ENCODE peak calls at places on chromosomes 4 and X, in seven cellular contexts. A, K, W, L, V, Y and Q are unnamed samples.

GRCh38 chrX:107629533-107629909 is 1.2 kb downstream of the PRPS1 start:
- DNase-seq in A (peak), K (no peak), W (peak), L (no peak), V (peak), Y (no peak), Q (peak)

GRCh38 chr4:151169223-151169622 is 69.8 kb downstream of the RPS3A start:
- DNase-seq in A (no peak), K (peak), W (peak), L (no peak), V (no peak), Y (peak), Q (peak)

GRCh38 chr4:115260195-115260594 is 146.8 kb upstream of the NDST4 start:
- DNase-seq in A (no peak), K (no peak), W (no peak), L (no peak), V (no peak), Y (no peak), Q (no peak)

GRCh38 chrX:93538575-93538974 is 134.8 kb downstream of the NAP1L3 start:
- DNase-seq in A (no peak), K (no peak), W (no peak), L (no peak), V (no peak), Y (no peak), Q (peak)

GRCh38 chr4:40621592-40622512 is 7.8 kb downstream of the RBM47 start:
- DNase-seq in A (peak), K (peak), W (peak), L (peak), V (peak), Y (peak), Q (peak)

GRCh38 chr4:151960449-151961246 is 199.8 kb upstream of the GATB start:
- DNase-seq in A (no peak), K (no peak), W (no peak), L (no peak), V (no peak), Y (no peak), Q (no peak)

GRCh38 chr4:68272860-68273259 is 27.4 kb upstream of the TMPRSS11B start:
- DNase-seq in A (no peak), K (no peak), W (no peak), L (no peak), V (no peak), Y (no peak), Q (no peak)

GRCh38 chrX:24189490-24189889 is 40.0 kb downstream of the ZFX start:
- DNase-seq in A (no peak), K (no peak), W (no peak), L (no peak), V (no peak), Y (no peak), Q (no peak)

GRCh38 chrX:47854474-47854873 is 17.8 kb downstream of the ZNF81 start:
- DNase-seq in A (peak), K (no peak), W (peak), L (peak), V (peak), Y (peak), Q (peak)

GRCh38 chrX:54920610-54921426 is at the start of gene TRO:
- DNase-seq in A (peak), K (no peak), W (peak), L (no peak), V (no peak), Y (no peak), Q (no peak)

GRCh38 chr4:141669501-141669900 is 33.1 kb downstream of the IL15 start:
- DNase-seq in A (no peak), K (no peak), W (no peak), L (no peak), V (no peak), Y (no peak), Q (no peak)

GRCh38 chr4:73860884-73861283 is 7.8 kb downstream of the PF4V1 start:
- DNase-seq in A (no peak), K (no peak), W (no peak), L (no peak), V (no peak), Y (no peak), Q (no peak)

GRCh38 chr4:151933122-151933827 is 172.5 kb upstream of the GATB start:
- DNase-seq in A (peak), K (no peak), W (no peak), L (no peak), V (no peak), Y (no peak), Q (no peak)

GRCh38 chr4:42401171-42401570 is 3.9 kb downstream of the SHISA3 start:
- DNase-seq in A (peak), K (no peak), W (no peak), L (no peak), V (no peak), Y (no peak), Q (no peak)

GRCh38 chr4:42398448-42399355 is 1.4 kb downstream of the SHISA3 start:
- DNase-seq in A (peak), K (no peak), W (no peak), L (no peak), V (no peak), Y (no peak), Q (no peak)

GRCh38 chr4:42399393-42399792 is 2.1 kb downstream of the SHISA3 start:
- DNase-seq in A (peak), K (no peak), W (no peak), L (no peak), V (no peak), Y (no peak), Q (no peak)

GRCh38 chr4:42404001-42404400 is 6.7 kb downstream of the SHISA3 start:
- DNase-seq in A (peak), K (no peak), W (no peak), L (no peak), V (no peak), Y (no peak), Q (no peak)
- TF ChIP-seq CTCF in A (peak), K (no peak), W (no peak), L (no peak), V (no peak), Y (no peak), Q (no peak)

GRCh38 chrX:118520858-118521206 is 25.2 kb downstream of the DOCK11 start:
- DNase-seq in A (no peak), K (no peak), W (no peak), L (no peak), V (no peak), Y (no peak), Q (no peak)
- H3K4me3 ChIP-seq in A (no peak), K (no peak), W (no peak), L (no peak), V (no peak), Y (no peak), Q (no peak)

GRCh38 chr4:100372432-100372831 is 145.4 kb downstream of the EMCN start:
- DNase-seq in A (peak), K (no peak), W (no peak), L (no peak), V (no peak), Y (no peak), Q (peak)
- TF ChIP-seq CTCF in A (peak), K (peak), W (peak), L (no peak), V (peak), Y (no peak), Q (peak)

GRCh38 chr4:101135371-101136010 is 211.8 kb downstream of the PPP3CA start:
- DNase-seq in A (no peak), K (no peak), W (no peak), L (no peak), V (no peak), Y (no peak), Q (no peak)
- H3K4me3 ChIP-seq in A (no peak), K (no peak), W (no peak), L (peak), V (no peak), Y (no peak), Q (no peak)

DNA sequence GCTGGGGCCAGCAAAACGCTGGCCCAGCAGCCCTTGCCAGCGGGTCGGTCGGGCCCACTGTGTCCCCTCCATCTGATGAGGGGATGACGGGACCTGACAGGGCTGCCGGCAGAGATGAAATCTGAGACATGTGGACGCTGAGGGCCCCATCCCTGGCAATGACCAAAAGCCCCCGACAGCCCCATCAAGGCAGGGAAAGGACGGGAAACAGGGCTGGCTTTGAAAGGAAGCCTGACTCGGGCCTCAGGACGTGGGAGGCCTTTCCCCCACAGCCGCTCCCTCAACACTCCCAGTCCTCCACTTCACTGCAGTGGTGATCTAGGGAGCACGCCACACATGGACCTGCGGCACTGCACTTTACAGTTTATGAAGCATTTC is 202.4 kb downstream of the AFAP1 start:
- DNase-seq in A (no peak), K (no peak), W (no peak), L (no peak), V (no peak), Y (no peak), Q (no peak)
- TF ChIP-seq CTCF in A (no peak), K (no peak), W (no peak), L (no peak), V (no peak), Y (no peak), Q (no peak)

GRCh38 chrX:53281321-53281822 is at the start of gene IQSEC2:
- DNase-seq in A (peak), K (no peak), W (peak), L (peak), V (peak), Y (peak), Q (peak)
- H3K4me3 ChIP-seq in A (peak), K (peak), W (peak), L (no peak), V (peak), Y (peak), Q (peak)

GRCh38 chrX:84188320-84188834 is 378 bp upstream of the RPS6KA6 start:
- DNase-seq in A (no peak), K (peak), W (peak), L (peak), V (peak), Y (peak), Q (peak)
- TF ChIP-seq CTCF in A (no peak), K (no peak), W (peak), L (no peak), V (no peak), Y (no peak), Q (no peak)

GRCh38 chr4:72568959-72569718 is at the start of gene ADAMTS3:
- DNase-seq in A (peak), K (peak), W (peak), L (peak), V (peak), Y (peak), Q (peak)
- H3K4me3 ChIP-seq in A (peak), K (peak), W (peak), L (peak), V (peak), Y (peak), Q (peak)

GRCh38 chrX:150648296-150648940 is 44.8 kb upstream of the MTMR1 start:
- DNase-seq in A (no peak), K (no peak), W (no peak), L (no peak), V (no peak), Y (no peak), Q (no peak)
- TF ChIP-seq CTCF in A (no peak), K (no peak), W (no peak), L (no peak), V (no peak), Y (no peak), Q (no peak)